ENCODE peak calls at places on chromosomes 16 and 17, in seven cellular contexts. A is MM.1S, W is GM23338, P is neural progenitor cell, M is HCT116, Y is hepatocyte, H is GM23248. I is an unnamed sample.
A peak's percentile ranks its signal among the peaks of the same experiment; 100 is the strongest.

GRCh38 chr16:46862555-46863447 is 21.4 kb upstream of the GPT2 start:
- DNase-seq in A (no peak), W (no peak), Y (no peak), M (no peak), P (no peak), H (peak; percentile 44), I (peak; percentile 30)

GRCh38 chr16:10318798-10319500 is 66.9 kb upstream of the ATF7IP2 start:
- DNase-seq in H (no peak), W (no peak), Y (no peak), P (no peak), M (no peak), A (no peak), I (no peak)

GRCh38 chr17:9208381-9208780 is 187.1 kb downstream of the NTN1 start:
- DNase-seq in P (no peak), Y (no peak), A (no peak), W (no peak), H (no peak), M (no peak), I (no peak)

GRCh38 chr16:64627781-64628180 is 494.1 kb downstream of the CDH11 start:
- DNase-seq in Y (no peak), W (no peak), H (no peak), M (no peak), A (no peak), P (no peak), I (no peak)

GRCh38 chr17:18987230-18987610 is 17.3 kb downstream of the FAM83G start:
- DNase-seq in H (no peak), P (no peak), W (no peak), A (no peak), Y (no peak), M (no peak), I (no peak)

GRCh38 chr16:86651013-86651627 is 72.8 kb downstream of the FOXL1 start:
- DNase-seq in W (no peak), H (no peak), P (no peak), A (no peak), Y (no peak), M (no peak), I (no peak)

GRCh38 chr16:30350134-30350871 is 4.8 kb downstream of the CD2BP2 start:
- DNase-seq in M (no peak), A (peak; percentile 49), Y (no peak), P (no peak), H (peak; percentile 23), W (no peak), I (no peak)

GRCh38 chr17:74059471-74059870 is 144.0 kb upstream of the RPL38 start:
- DNase-seq in P (no peak), W (no peak), M (no peak), A (no peak), H (no peak), Y (no peak), I (no peak)

GRCh38 chr16:22189473-22190168 is 16.5 kb upstream of the EEF2K start:
- DNase-seq in A (peak; percentile 73), P (no peak), H (peak; percentile 57), Y (peak; percentile 30), M (no peak), W (peak; percentile 59), I (peak; percentile 41)

GRCh38 chr16:68356249-68356918 is 45.6 kb downstream of the PRMT7 start:
- DNase-seq in Y (no peak), A (peak; percentile 96), H (no peak), W (no peak), P (no peak), M (no peak), I (no peak)

GRCh38 chr16:26133401-26133800 is 441.6 kb downstream of the HS3ST4 start:
- DNase-seq in W (no peak), A (no peak), P (no peak), M (no peak), Y (peak; percentile 63), H (no peak), I (no peak)

GRCh38 chr16:31436221-31437045 is 6.2 kb downstream of the ZNF843 start:
- DNase-seq in Y (no peak), P (no peak), W (no peak), M (no peak), A (no peak), H (no peak), I (no peak)

GRCh38 chr17:64148699-64149098 is 18.8 kb upstream of the ERN1 start:
- DNase-seq in Y (no peak), H (peak; percentile 33), M (no peak), P (no peak), W (peak; percentile 14), A (no peak), I (peak; percentile 41)

GRCh38 chr16:80007216-80007615 is 406.7 kb upstream of the MAF start:
- DNase-seq in W (no peak), P (no peak), H (no peak), M (no peak), A (no peak), Y (peak; percentile 48), I (no peak)

GRCh38 chr16:30395155-30395991 is at the start of gene ZNF48:
- DNase-seq in Y (peak; percentile 97), H (peak; percentile 94), A (peak; percentile 88), P (peak; percentile 97), W (peak; percentile 92), M (peak; percentile 77), I (peak; percentile 56)

GRCh38 chr16:87392823-87393679 is 915 bp downstream of the MAP1LC3B start:
- DNase-seq in M (no peak), A (peak; percentile 19), W (peak; percentile 71), P (peak; percentile 68), Y (peak; percentile 67), H (peak; percentile 80), I (peak; percentile 36)

GRCh38 chr17:41813039-41813680 is 356 bp downstream of the FKBP10 start:
- DNase-seq in P (no peak), M (no peak), H (peak; percentile 37), Y (no peak), W (peak; percentile 68), A (no peak), I (no peak)

GRCh38 chr17:41810659-41811548 is 845 bp downstream of the P3H4 start:
- DNase-seq in H (peak; percentile 38), M (no peak), A (no peak), P (peak; percentile 55), Y (peak; percentile 51), W (peak; percentile 58), I (no peak)

GRCh38 chr17:41813699-41814124 is 908 bp downstream of the FKBP10 start:
- DNase-seq in P (no peak), A (no peak), Y (no peak), W (no peak), M (no peak), H (peak; percentile 63), I (no peak)

GRCh38 chr17:41811549-41812175 is at the start of gene P3H4:
- DNase-seq in Y (peak; percentile 93), M (peak; percentile 44), W (peak; percentile 84), A (peak; percentile 76), H (peak; percentile 90), P (peak; percentile 90), I (peak; percentile 70)

DNA sequence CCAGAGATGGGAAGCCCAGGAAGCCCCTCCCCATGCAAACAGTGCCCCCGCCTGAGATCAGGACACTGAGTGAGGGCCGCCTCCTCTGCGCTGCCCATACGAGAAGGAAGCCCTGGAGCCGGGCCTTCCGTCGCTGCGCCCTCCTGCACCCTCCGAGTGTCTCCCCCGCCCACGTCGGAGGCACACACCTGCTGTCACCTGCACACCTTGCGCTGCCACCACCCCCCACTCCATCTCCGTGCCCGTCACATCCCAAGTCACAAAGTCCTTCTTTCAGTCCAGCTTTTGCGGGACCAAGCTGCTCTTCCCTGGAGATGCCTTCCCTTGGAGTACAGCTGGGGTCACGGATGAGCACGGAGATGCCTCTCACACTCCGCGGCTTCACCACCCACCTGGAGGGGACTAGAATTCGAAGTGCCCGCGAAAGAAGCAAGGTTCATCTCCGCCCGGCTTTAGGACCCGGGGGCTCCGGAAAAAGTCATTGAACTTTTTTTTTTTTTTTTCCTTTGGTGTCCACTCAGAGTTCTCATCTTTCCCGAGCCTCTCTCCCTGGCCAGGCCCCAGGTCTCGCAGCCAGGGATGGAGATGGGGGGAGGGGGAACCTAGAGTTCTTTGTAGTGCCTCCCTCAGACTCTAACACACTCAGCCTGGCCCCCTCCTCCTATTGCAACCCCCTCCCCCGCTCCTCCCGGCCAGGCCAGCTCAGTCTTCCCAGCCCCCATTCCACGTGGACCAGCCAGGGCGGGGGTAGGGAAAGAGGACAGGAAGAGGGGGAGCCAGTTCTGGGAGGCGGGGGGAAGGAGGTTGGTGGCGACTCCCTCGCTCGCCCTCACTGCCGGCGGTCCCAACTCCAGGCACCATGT is at the start of gene FKBP10:
- DNase-seq in A (peak; percentile 38), Y (peak; percentile 90), H (peak; percentile 92), P (peak; percentile 95), M (peak; percentile 54), W (peak; percentile 96), I (peak; percentile 68)
- TF ChIP-seq EZH2phosphoT487 in A (no peak), Y (no peak), H (no peak), P (peak; percentile 24), M (no peak), W (no peak), I (no peak)

DNA sequence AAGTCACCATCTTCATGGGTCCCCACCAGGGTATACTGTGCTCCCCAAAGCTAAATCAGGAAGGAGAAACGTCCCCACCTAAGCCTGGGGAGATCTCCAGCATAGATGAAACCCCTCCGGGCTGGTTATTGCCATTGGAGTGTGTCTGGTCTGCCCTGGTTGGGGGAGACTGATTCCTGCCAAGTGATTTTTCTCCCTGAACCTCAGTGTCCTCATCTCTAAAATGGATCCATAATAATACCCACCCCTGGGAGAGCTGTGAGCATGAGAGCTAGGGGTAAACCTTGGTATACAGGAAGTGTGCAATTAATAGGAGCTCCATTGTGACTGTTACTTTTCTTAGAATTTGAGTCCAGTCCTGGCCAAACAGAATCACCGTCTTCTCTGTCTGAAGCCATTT is 111.1 kb downstream of the CMIP start:
- DNase-seq in P (no peak), A (no peak), W (no peak), Y (no peak), M (no peak), H (no peak), I (no peak)
- H3K79me2 ChIP-seq in P (peaks cover 58% of the 10 kb centered on the region), A (peaks cover 4% of the 10 kb centered on the region), W (peaks cover 90% of the 10 kb centered on the region), Y (peaks cover 87% of the 10 kb centered on the region), M (peaks cover 98% of the 10 kb centered on the region), H (peaks cover 95% of the 10 kb centered on the region), I (peaks cover 98% of the 10 kb centered on the region)

DNA sequence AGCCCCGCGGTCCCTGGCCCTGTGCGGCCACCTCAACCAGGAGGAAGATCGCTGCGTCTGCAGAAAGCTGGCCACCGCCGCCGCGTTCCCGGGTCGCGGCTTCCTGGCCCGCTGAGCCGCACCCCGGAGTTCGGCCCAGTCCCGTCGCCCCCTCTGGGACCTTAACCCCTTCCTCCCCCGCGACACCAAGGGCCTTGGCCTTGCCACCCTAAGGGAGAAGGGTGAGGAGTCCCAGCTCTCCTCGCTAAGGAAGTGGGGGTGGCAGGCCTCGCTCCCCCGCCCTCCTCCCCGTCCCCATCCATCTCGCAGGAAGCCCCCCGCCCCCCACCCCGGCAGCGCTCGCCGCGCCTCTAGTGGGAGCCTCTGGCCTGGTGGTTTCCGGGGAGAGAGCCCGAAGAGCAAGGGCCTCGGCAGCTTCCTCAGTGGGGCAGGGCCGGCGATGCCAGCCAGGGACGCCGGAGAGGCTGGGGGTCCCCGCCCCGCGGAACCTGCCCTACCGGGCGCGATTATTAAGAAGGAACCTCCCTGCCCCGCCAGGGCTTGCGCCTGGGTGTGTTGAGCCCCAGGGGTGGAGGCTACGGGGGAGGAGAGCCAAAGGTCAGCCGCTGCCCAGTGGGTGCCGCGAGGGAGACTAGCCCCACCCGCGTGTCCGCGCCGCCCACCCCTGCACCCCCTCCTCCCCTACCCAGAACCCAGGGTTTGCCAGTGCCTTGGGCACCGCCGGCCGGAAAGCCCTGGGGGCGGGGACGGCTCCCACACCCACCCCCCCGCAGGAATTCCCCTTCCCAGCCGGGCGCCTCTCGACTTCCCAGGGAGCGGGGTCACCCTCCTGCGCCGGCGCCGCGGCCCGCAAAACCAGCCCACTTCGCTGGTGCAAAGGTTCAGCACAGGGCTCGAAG is 6.8 kb downstream of the CBX4 start:
- DNase-seq in Y (peak; percentile 82), A (no peak), H (no peak), M (no peak), P (peak; percentile 80), W (peak; percentile 79), I (no peak)
- TF ChIP-seq EZH2 in Y (peak; percentile 65), A (no peak), H (no peak), M (no peak), P (peak; percentile 71), W (peak; percentile 61), I (no peak)

GRCh38 chr17:82253179-82253544 is 20.3 kb downstream of the CSNK1D start:
- DNase-seq in A (no peak), M (no peak), P (no peak), W (no peak), H (no peak), Y (no peak), I (no peak)
- TF ChIP-seq EZH2phosphoT487 in A (no peak), M (no peak), P (no peak), W (no peak), H (no peak), Y (no peak), I (no peak)

I was measured in PC-3.